ENCODE peak calls at places on chromosomes 6 and 20, in eight cellular contexts. One of them, this sample, is unnamed.

GRCh38 chr6:131761061-131761761 is 46.6 kb upstream of the ENPP1 start:
- DNase-seq in astrocyte: peak
- DNase-seq in neural progenitor cell: no peak
- DNase-seq in fibroblast of lung: peak
- DNase-seq in HCT116: no peak
- DNase-seq in PC-3: peak
- DNase-seq in K562: no peak
- DNase-seq in GM23248: peak
- DNase-seq in this sample: no peak

GRCh38 chr6:27168586-27169443 is 78.7 kb upstream of the PRSS16 start:
- DNase-seq in fibroblast of lung: peak
- DNase-seq in PC-3: peak
- DNase-seq in K562: peak
- DNase-seq in HCT116: no peak
- DNase-seq in neural progenitor cell: no peak
- DNase-seq in astrocyte: peak
- DNase-seq in GM23248: peak
- DNase-seq in this sample: no peak

GRCh38 chr6:17836298-17836697 is 129.6 kb upstream of the NUP153 start:
- DNase-seq in astrocyte: no peak
- DNase-seq in neural progenitor cell: no peak
- DNase-seq in PC-3: no peak
- DNase-seq in GM23248: no peak
- DNase-seq in HCT116: no peak
- DNase-seq in fibroblast of lung: no peak
- DNase-seq in K562: no peak
- DNase-seq in this sample: no peak

GRCh38 chr6:150881911-150882481 is 16.5 kb downstream of the MTHFD1L start:
- DNase-seq in K562: peak
- DNase-seq in astrocyte: peak
- DNase-seq in PC-3: peak
- DNase-seq in fibroblast of lung: peak
- DNase-seq in GM23248: peak
- DNase-seq in neural progenitor cell: peak
- DNase-seq in HCT116: no peak
- DNase-seq in this sample: no peak

GRCh38 chr6:133359256-133359655 is 118.1 kb downstream of the EYA4 start:
- DNase-seq in K562: no peak
- DNase-seq in PC-3: no peak
- DNase-seq in astrocyte: peak
- DNase-seq in GM23248: no peak
- DNase-seq in fibroblast of lung: peak
- DNase-seq in neural progenitor cell: no peak
- DNase-seq in HCT116: no peak
- DNase-seq in this sample: no peak

GRCh38 chr6:161308075-161308655 is 34.3 kb upstream of the AGPAT4 start:
- DNase-seq in HCT116: no peak
- DNase-seq in K562: peak
- DNase-seq in PC-3: no peak
- DNase-seq in fibroblast of lung: no peak
- DNase-seq in astrocyte: no peak
- DNase-seq in neural progenitor cell: no peak
- DNase-seq in GM23248: no peak
- DNase-seq in this sample: no peak

GRCh38 chr20:15887387-15887786 is 685.9 kb downstream of the KIF16B start:
- DNase-seq in fibroblast of lung: no peak
- DNase-seq in HCT116: no peak
- DNase-seq in K562: no peak
- DNase-seq in neural progenitor cell: no peak
- DNase-seq in GM23248: no peak
- DNase-seq in astrocyte: no peak
- DNase-seq in PC-3: no peak
- DNase-seq in this sample: no peak

GRCh38 chr20:25276533-25277050 is 28.7 kb downstream of the PYGB start:
- DNase-seq in astrocyte: no peak
- DNase-seq in GM23248: no peak
- DNase-seq in K562: no peak
- DNase-seq in HCT116: no peak
- DNase-seq in neural progenitor cell: no peak
- DNase-seq in PC-3: no peak
- DNase-seq in fibroblast of lung: no peak
- DNase-seq in this sample: no peak

GRCh38 chr20:44916586-44916985 is 6.7 kb downstream of the PABPC1L start:
- DNase-seq in fibroblast of lung: no peak
- DNase-seq in astrocyte: no peak
- DNase-seq in neural progenitor cell: peak
- DNase-seq in HCT116: no peak
- DNase-seq in PC-3: no peak
- DNase-seq in K562: no peak
- DNase-seq in GM23248: no peak
- DNase-seq in this sample: no peak

GRCh38 chr6:142819603-142820335 is 125.2 kb downstream of the HIVEP2 start:
- DNase-seq in HCT116: no peak
- DNase-seq in neural progenitor cell: no peak
- DNase-seq in GM23248: peak
- DNase-seq in PC-3: no peak
- DNase-seq in K562: no peak
- DNase-seq in fibroblast of lung: peak
- DNase-seq in astrocyte: peak
- DNase-seq in this sample: no peak

GRCh38 chr6:163745566-163746400 is 331.3 kb downstream of the QKI start:
- DNase-seq in astrocyte: peak
- DNase-seq in PC-3: peak
- DNase-seq in fibroblast of lung: peak
- DNase-seq in K562: peak
- DNase-seq in HCT116: no peak
- DNase-seq in GM23248: peak
- DNase-seq in neural progenitor cell: peak
- DNase-seq in this sample: no peak

GRCh38 chr20:4471221-4471620 is 250.5 kb upstream of the PRND start:
- DNase-seq in neural progenitor cell: no peak
- DNase-seq in PC-3: no peak
- DNase-seq in HCT116: no peak
- DNase-seq in K562: no peak
- DNase-seq in GM23248: peak
- DNase-seq in astrocyte: peak
- DNase-seq in fibroblast of lung: peak
- DNase-seq in this sample: no peak

GRCh38 chr20:63642518-63643247 is 10.5 kb downstream of the STMN3 start:
- DNase-seq in astrocyte: no peak
- DNase-seq in K562: no peak
- DNase-seq in PC-3: peak
- DNase-seq in neural progenitor cell: peak
- DNase-seq in fibroblast of lung: no peak
- DNase-seq in HCT116: no peak
- DNase-seq in GM23248: no peak
- DNase-seq in this sample: no peak

DNA sequence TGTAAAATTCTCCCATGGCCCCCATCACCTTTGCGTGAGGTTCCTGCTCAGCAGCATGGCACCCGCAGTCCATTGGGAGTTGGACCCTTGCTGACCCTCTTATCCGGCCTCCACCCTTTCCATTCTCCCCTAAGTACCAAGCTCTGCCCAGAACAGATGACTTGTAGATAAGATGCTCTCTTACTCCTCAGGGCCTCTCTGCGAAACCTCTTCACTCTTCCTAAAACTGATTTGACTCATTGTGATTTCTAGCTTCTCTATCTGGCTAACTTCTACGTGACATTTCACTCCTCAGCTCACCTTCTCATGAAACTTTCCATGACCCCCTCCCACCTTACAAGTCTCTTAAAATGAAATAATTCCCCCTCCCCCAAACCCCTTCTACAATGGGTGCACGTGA is 14.1 kb upstream of the CD164 start:
- DNase-seq in fibroblast of lung: no peak
- DNase-seq in astrocyte: no peak
- DNase-seq in K562: no peak
- DNase-seq in HCT116: no peak
- DNase-seq in neural progenitor cell: no peak
- DNase-seq in GM23248: no peak
- DNase-seq in PC-3: no peak
- DNase-seq in this sample: no peak
- H3K9ac ChIP-seq in fibroblast of lung: no peak
- H3K9ac ChIP-seq in astrocyte: no peak
- H3K9ac ChIP-seq in K562: no peak
- H3K9ac ChIP-seq in HCT116: no peak
- H3K9ac ChIP-seq in neural progenitor cell: no peak
- H3K9ac ChIP-seq in GM23248: no peak
- H3K9ac ChIP-seq in PC-3: no peak
- H3K9ac ChIP-seq in this sample: no peak

GRCh38 chr6:75850026-75850385 is 101.0 kb downstream of the MYO6 start:
- DNase-seq in astrocyte: no peak
- DNase-seq in GM23248: no peak
- DNase-seq in PC-3: peak
- DNase-seq in K562: no peak
- DNase-seq in fibroblast of lung: peak
- DNase-seq in HCT116: no peak
- DNase-seq in neural progenitor cell: no peak
- DNase-seq in this sample: peak
- TF ChIP-seq EZH2 in astrocyte: no peak
- TF ChIP-seq EZH2 in GM23248: no peak
- TF ChIP-seq EZH2 in PC-3: no peak
- TF ChIP-seq EZH2 in K562: no peak
- TF ChIP-seq EZH2 in fibroblast of lung: no peak
- TF ChIP-seq EZH2 in HCT116: no peak
- TF ChIP-seq EZH2 in neural progenitor cell: no peak
- TF ChIP-seq EZH2 in this sample: no peak

GRCh38 chr6:32983964-32984638 is 15.7 kb downstream of the BRD2 start:
- DNase-seq in neural progenitor cell: no peak
- DNase-seq in fibroblast of lung: no peak
- DNase-seq in HCT116: no peak
- DNase-seq in PC-3: no peak
- DNase-seq in astrocyte: no peak
- DNase-seq in GM23248: no peak
- DNase-seq in K562: no peak
- DNase-seq in this sample: no peak
- H3K27ac ChIP-seq in neural progenitor cell: no peak
- H3K27ac ChIP-seq in fibroblast of lung: no peak
- H3K27ac ChIP-seq in HCT116: no peak
- H3K27ac ChIP-seq in PC-3: no peak
- H3K27ac ChIP-seq in astrocyte: no peak
- H3K27ac ChIP-seq in GM23248: peak
- H3K27ac ChIP-seq in K562: no peak
- H3K27ac ChIP-seq in this sample: peak

DNA sequence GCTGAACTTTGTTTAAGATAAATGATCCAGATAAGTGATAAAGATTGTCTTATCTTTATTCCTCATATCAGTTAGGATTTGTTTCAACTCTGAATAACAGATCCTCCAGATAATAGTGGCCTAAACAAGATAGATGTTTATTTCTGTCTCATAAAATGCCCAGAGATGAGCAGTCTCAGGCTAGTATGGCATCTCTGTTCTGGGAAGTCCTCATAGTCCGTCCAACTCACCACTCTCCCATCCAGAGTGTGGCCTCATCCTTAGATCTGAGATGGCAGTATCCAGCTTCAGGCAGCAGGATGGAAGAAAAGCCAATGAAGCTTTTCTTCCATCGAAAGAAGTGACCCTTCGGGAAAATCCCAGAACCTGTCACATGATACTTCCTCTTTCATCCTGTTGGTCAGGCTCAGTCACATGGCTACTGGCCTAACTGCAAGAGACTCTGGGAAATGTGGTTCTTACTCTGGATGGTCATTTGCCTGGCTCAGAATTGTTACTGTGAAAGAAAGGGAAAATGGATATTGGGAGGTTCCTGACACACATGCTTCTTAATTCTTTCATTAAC is 29.4 kb upstream of the TAGAP start:
- DNase-seq in PC-3: peak
- DNase-seq in K562: peak
- DNase-seq in astrocyte: peak
- DNase-seq in fibroblast of lung: peak
- DNase-seq in neural progenitor cell: peak
- DNase-seq in HCT116: peak
- DNase-seq in GM23248: peak
- DNase-seq in this sample: no peak
- H3K9ac ChIP-seq in PC-3: no peak
- H3K9ac ChIP-seq in K562: no peak
- H3K9ac ChIP-seq in astrocyte: no peak
- H3K9ac ChIP-seq in fibroblast of lung: no peak
- H3K9ac ChIP-seq in neural progenitor cell: no peak
- H3K9ac ChIP-seq in HCT116: peak
- H3K9ac ChIP-seq in GM23248: no peak
- H3K9ac ChIP-seq in this sample: no peak

DNA sequence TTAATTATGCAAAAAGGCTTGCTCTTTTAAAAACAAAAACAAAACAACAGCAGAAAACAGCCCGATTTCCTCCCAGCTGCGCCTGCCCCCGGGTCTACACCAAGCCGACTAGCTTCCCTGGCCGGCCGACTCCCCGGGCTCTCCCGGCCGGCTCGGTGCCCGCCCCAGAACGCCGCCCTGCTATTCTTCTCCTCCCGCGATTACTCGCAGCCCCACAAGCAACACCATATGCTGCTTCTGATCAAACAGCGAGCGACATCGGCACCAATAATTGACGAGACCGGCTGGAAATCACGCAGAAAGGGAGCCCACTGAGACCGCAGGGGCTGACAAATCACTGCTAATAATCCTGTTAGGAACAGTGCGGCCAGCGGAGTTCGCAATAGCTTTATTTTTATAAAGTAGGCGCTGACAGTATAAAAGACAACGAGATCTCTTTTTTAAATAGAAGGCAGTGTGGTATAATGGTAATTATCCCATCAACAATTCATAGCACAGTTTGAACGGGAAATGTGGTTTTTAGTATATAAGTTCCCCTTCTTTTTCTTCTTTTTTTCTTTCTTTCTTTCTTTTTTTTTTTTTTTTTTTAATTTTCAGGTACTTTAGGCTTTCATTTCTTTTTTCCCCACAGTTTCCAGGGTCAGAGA is 3.3 kb downstream of the SIM1 start:
- DNase-seq in HCT116: no peak
- DNase-seq in astrocyte: no peak
- DNase-seq in PC-3: no peak
- DNase-seq in K562: no peak
- DNase-seq in GM23248: peak
- DNase-seq in neural progenitor cell: peak
- DNase-seq in fibroblast of lung: peak
- DNase-seq in this sample: no peak
- TF ChIP-seq EZH2 in HCT116: no peak
- TF ChIP-seq EZH2 in astrocyte: peak
- TF ChIP-seq EZH2 in PC-3: no peak
- TF ChIP-seq EZH2 in K562: no peak
- TF ChIP-seq EZH2 in GM23248: no peak
- TF ChIP-seq EZH2 in neural progenitor cell: peak
- TF ChIP-seq EZH2 in fibroblast of lung: peak
- TF ChIP-seq EZH2 in this sample: no peak

DNA sequence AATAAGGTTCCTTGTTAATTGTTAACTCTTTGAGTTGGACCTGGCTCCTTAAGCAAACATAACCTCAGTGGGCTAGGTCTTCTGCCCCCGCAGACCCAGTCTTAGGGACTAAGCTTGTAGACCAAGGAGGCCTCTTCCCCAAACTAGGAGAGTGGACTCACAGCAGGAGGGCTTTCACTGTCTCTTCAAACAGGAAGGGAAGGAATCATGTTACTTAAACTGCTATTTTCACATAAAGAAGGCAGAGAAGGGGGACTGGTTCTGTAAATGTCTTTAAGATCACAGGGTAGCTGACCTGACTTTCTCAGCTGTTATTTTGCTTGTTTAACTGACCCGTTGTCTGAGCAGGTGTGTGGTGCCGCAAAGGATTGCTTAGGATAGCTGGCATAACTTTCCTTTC is 34.9 kb upstream of the PRDM1 start:
- DNase-seq in astrocyte: no peak
- DNase-seq in PC-3: no peak
- DNase-seq in neural progenitor cell: peak
- DNase-seq in fibroblast of lung: no peak
- DNase-seq in GM23248: no peak
- DNase-seq in HCT116: no peak
- DNase-seq in K562: no peak
- DNase-seq in this sample: no peak
- H3K27ac ChIP-seq in astrocyte: no peak
- H3K27ac ChIP-seq in PC-3: no peak
- H3K27ac ChIP-seq in neural progenitor cell: peak
- H3K27ac ChIP-seq in fibroblast of lung: no peak
- H3K27ac ChIP-seq in GM23248: no peak
- H3K27ac ChIP-seq in HCT116: no peak
- H3K27ac ChIP-seq in K562: no peak
- H3K27ac ChIP-seq in this sample: no peak